ENCODE peak calls at places on chromosomes 12 and 14, in four cellular contexts. M is A549, R is K562, W is HepG2. E is an unnamed sample.

GRCh38 chr14:89276424-89276975 is 140.5 kb downstream of the FOXN3 start:
- DNase-seq in W (no peak), R (no peak), M (no peak), E (no peak)

GRCh38 chr14:71377099-71377498 is 469.8 kb downstream of the PCNX1 start:
- DNase-seq in R (no peak), W (no peak), M (peak; percentile 9), E (no peak)

GRCh38 chr12:13340149-13340548 is 143.6 kb downstream of the EMP1 start:
- DNase-seq in M (peak; percentile 51), R (no peak), W (no peak), E (no peak)

GRCh38 chr12:132711169-132711843 is 664 bp downstream of the PGAM5 start:
- DNase-seq in W (no peak), M (no peak), R (peak; percentile 37), E (peak; percentile 42)

GRCh38 chr14:64541971-64542838 is 1.7 kb downstream of the HSPA2 start:
- DNase-seq in R (no peak), W (no peak), M (no peak), E (no peak)

GRCh38 chr14:58731465-58732330 is 93.9 kb downstream of the DACT1 start:
- DNase-seq in W (no peak), R (no peak), M (peak; percentile 69), E (no peak)

GRCh38 chr12:752673-753400 is 458 bp downstream of the WNK1 start:
- DNase-seq in R (peak; percentile 62), M (peak; percentile 66), W (no peak), E (peak; percentile 58)

GRCh38 chr14:56004807-56005579 is 113.2 kb upstream of the PELI2 start:
- DNase-seq in W (no peak), R (peak; percentile 28), M (peak; percentile 69), E (no peak)

GRCh38 chr12:107912421-107913004 is 138.0 kb downstream of the ASCL4 start:
- DNase-seq in W (no peak), R (peak; percentile 84), M (peak; percentile 73), E (peak; percentile 85)

GRCh38 chr12:117060236-117060926 is 38.8 kb downstream of the TESC start:
- DNase-seq in R (peak; percentile 49), W (no peak), M (no peak), E (no peak)

GRCh38 chr12:92593734-92594402 is 108.9 kb upstream of the PLEKHG7 start:
- DNase-seq in R (no peak), W (peak; percentile 54), M (peak; percentile 97), E (no peak)

GRCh38 chr14:69842671-69843407 is 36.4 kb upstream of the SMOC1 start:
- DNase-seq in M (no peak), W (no peak), R (no peak), E (no peak)

GRCh38 chr12:49059385-49060232 is 985 bp downstream of the KMT2D start:
- DNase-seq in R (peak; percentile 40), W (no peak), M (peak; percentile 34), E (peak; percentile 54)

GRCh38 chr12:96489392-96490056 is at the start of gene CFAP54:
- DNase-seq in R (peak; percentile 94), W (peak; percentile 83), M (peak; percentile 95), E (peak; percentile 92)

GRCh38 chr14:103931422-103931821 is 3.2 kb downstream of the TDRD9 start:
- DNase-seq in W (no peak), M (no peak), R (no peak), E (no peak)

GRCh38 chr14:76591270-76591669 is 170.0 kb upstream of the VASH1 start:
- DNase-seq in R (no peak), W (no peak), M (no peak), E (no peak)

GRCh38 chr12:57896139-57896436 is 45.3 kb upstream of the ATP23 start:
- DNase-seq in W (no peak), R (no peak), M (no peak), E (no peak)

GRCh38 chr14:33191855-33192254 is 253.2 kb downstream of the NPAS3 start:
- DNase-seq in W (no peak), M (no peak), R (no peak), E (no peak)

GRCh38 chr12:51244269-51244668 is 5.6 kb downstream of the DAZAP2 start:
- DNase-seq in R (no peak), M (no peak), W (no peak), E (no peak)

GRCh38 chr12:9948606-9949286 is 16.6 kb upstream of the CLEC2A start:
- DNase-seq in R (no peak), M (no peak), W (no peak), E (no peak)

GRCh38 chr14:56207626-56208297 is 89.6 kb downstream of the PELI2 start:
- DNase-seq in R (peak; percentile 44), M (no peak), W (no peak), E (no peak)

GRCh38 chr12:75863475-75863874 is 168.1 kb downstream of the PHLDA1 start:
- DNase-seq in M (peak; percentile 79), R (no peak), W (no peak), E (no peak)

GRCh38 chr12:65965358-65965757 is 141.1 kb downstream of the HMGA2 start:
- DNase-seq in R (no peak), M (peak; percentile 51), W (no peak), E (no peak)

DNA sequence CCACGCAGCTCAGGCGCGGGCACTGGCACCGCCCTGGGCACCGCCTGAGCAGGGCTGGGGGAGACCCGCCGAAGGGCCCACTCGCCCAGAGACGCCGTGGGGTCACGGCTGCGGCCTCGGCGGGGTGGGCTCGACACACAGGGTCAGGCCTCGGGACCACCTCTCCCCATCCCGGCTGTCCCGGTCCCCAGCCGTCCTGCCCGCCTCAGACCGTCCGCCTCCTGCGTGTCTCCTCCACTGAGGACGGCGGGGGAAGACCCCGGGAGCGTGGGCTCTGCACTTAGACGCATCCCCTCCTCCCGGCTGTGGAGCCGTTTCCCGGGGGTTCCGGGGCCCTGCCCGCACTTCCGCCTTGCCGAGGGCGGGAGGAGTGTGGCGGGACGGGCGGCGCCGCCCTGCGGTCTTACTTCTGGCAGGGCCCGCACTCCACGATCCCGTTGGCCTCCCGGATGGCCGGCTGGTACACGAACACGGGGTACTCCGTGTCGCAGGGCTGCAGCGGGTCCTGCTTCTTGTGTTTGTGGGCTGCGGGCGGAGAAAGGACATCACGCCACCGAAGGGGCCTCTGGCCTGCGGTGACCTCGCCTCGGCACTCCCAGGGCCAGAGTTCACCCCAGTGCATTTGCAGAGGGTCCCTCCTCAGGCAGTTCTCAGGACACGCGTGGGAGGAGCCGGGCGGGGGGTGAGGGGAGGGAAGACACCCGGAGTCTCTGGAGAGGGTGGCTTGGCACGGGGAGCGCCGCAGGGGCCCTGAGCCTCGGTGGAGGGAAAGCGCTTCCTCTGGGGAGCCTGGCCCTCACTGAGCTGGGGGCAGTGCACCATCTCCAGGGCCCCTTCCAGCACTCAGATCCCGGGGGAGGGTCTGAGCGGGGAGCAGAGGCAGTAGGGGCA is 23.1 kb upstream of the LRTM2 start:
- DNase-seq in R (no peak), M (no peak), W (no peak), E (peak; percentile 41)
- TF ChIP-seq CTCF in R (no peak), M (no peak), W (no peak), E (no peak)

GRCh38 chr12:112584266-112584722 is 165.5 kb downstream of the PTPN11 start:
- DNase-seq in R (peak; percentile 82), W (peak; percentile 34), M (peak; percentile 89), E (peak; percentile 66)
- TF ChIP-seq HMGXB4 in R (no peak), W (no peak), M (no peak), E (no peak)

DNA sequence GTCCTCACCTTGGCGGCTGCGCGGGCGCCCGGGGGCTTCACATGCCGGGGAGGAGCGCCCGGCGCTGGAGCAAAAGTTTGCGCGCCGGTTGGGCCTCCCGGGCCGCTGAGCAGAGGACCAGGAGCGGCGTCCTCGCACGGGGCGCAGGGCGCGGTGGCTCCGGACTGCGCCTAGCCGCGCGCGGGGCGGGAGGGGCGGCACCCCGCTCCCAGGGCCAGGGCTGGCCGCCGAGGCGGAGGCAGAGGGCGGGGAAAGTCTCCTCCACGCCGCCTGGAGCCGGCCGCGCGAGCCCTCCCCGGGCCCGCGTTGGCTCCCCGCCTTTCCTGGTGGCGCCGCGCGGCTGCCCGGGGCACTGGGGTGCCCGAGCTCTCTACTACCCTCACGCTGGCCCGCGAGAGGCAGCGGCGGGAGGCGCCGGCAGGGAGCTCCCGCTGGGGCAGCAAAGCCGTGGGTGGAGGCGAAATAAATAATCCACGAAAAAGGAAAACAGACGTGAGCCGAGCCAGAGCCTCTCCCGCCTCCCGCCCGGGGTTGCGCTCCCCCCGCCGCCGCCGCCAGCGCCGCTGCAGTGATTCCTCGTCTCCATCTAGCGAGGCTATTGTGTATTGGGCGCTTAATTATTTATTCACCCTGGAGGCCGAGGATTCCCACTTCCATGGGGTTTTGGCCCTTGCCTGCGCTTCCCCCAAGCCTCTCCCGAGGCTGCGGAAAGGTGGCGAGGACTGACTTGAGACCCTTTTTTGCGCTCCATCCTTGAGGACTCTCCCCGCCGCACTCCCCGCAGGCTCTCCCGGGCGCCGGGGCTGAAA is 476 bp upstream of the PRIMA1 start:
- DNase-seq in R (no peak), M (peak; percentile 41), W (no peak), E (peak; percentile 69)
- TF ChIP-seq CTCF in R (no peak), M (peak; percentile 32), W (peak; percentile 32), E (no peak)

GRCh38 chr14:102554835-102555819 is 37.3 kb upstream of the RCOR1 start:
- DNase-seq in M (no peak), W (no peak), R (no peak), E (peak; percentile 75)
- TF ChIP-seq HMGXB4 in M (no peak), W (no peak), R (no peak), E (no peak)

DNA sequence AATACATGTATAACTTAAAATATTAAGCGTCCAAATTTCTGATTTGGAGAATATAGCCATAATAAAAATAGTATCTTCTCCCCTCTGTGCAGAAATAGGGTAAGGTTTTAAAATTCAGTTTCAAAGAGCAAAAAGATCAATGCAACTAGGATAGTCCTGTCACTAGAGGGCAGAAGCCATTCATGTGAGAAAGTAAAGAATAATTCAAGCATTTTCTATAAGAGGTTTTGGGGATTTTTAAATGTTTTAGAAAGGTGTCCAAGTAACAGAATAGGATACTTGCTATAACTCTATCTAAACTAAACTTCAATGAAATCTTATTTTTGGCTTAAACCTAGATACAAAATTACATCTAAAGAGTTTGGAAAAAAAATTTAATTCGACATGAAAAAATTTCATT is 50.3 kb downstream of the ADAMTS20 start:
- DNase-seq in W (peak; percentile 3), R (peak; percentile 16), M (peak; percentile 33), E (no peak)
- TF ChIP-seq CTCF in W (peak; percentile 41), R (peak; percentile 25), M (peak; percentile 44), E (no peak)